ENCODE peak calls at places on chromosomes 1 and 21, in four cellular contexts. One of them, this sample, is unnamed.

GRCh38 chr1:86380257-86380861 is 15.8 kb downstream of the ODF2L start:
- DNase-seq in foreskin fibroblast: peak
- DNase-seq in BJ: no peak
- DNase-seq in psoas muscle: no peak
- DNase-seq in this sample: no peak

GRCh38 chr1:202154766-202155477 is 5.5 kb downstream of the PTPN7 start:
- DNase-seq in foreskin fibroblast: peak
- DNase-seq in BJ: no peak
- DNase-seq in psoas muscle: no peak
- DNase-seq in this sample: peak

GRCh38 chr1:151013518-151013917 is 5.3 kb downstream of the PRUNE1 start:
- DNase-seq in foreskin fibroblast: no peak
- DNase-seq in BJ: no peak
- DNase-seq in psoas muscle: no peak
- DNase-seq in this sample: no peak

GRCh38 chr21:23968722-23969647 is 1638.3 kb downstream of the MRPL39 start:
- DNase-seq in foreskin fibroblast: no peak
- DNase-seq in BJ: no peak
- DNase-seq in psoas muscle: no peak
- DNase-seq in this sample: peak

GRCh38 chr1:22281521-22282241 is 138.8 kb upstream of the WNT4 start:
- DNase-seq in foreskin fibroblast: no peak
- DNase-seq in BJ: no peak
- DNase-seq in psoas muscle: no peak
- DNase-seq in this sample: no peak

GRCh38 chr1:91526496-91526895 is 25.8 kb downstream of the CDC7 start:
- DNase-seq in foreskin fibroblast: peak
- DNase-seq in BJ: peak
- DNase-seq in psoas muscle: no peak
- DNase-seq in this sample: no peak

GRCh38 chr1:111739984-111740765 is 980 bp upstream of the INKA2 start:
- DNase-seq in foreskin fibroblast: peak
- DNase-seq in BJ: no peak
- DNase-seq in psoas muscle: peak
- DNase-seq in this sample: peak

GRCh38 chr21:45476582-45476981 is 65.7 kb downstream of the SLC19A1 start:
- DNase-seq in foreskin fibroblast: no peak
- DNase-seq in BJ: no peak
- DNase-seq in psoas muscle: no peak
- DNase-seq in this sample: no peak

GRCh38 chr1:181969902-181970301 is 91.6 kb downstream of the ZNF648 start:
- DNase-seq in foreskin fibroblast: no peak
- DNase-seq in BJ: no peak
- DNase-seq in psoas muscle: no peak
- DNase-seq in this sample: no peak

GRCh38 chr1:116489231-116489697 is 81.6 kb downstream of the CD58 start:
- DNase-seq in foreskin fibroblast: no peak
- DNase-seq in BJ: no peak
- DNase-seq in psoas muscle: no peak
- DNase-seq in this sample: no peak

GRCh38 chr1:202659974-202660373 is 50.3 kb downstream of the SYT2 start:
- DNase-seq in foreskin fibroblast: no peak
- DNase-seq in BJ: no peak
- DNase-seq in psoas muscle: no peak
- DNase-seq in this sample: no peak

GRCh38 chr1:163535807-163536206 is 214.1 kb downstream of the NUF2 start:
- DNase-seq in foreskin fibroblast: peak
- DNase-seq in BJ: no peak
- DNase-seq in psoas muscle: no peak
- DNase-seq in this sample: no peak

GRCh38 chr1:207981976-207982375 is 71.1 kb upstream of the CD34 start:
- DNase-seq in foreskin fibroblast: no peak
- DNase-seq in BJ: no peak
- DNase-seq in psoas muscle: no peak
- DNase-seq in this sample: peak

GRCh38 chr1:33624991-33625870 is 152.8 kb downstream of the ZSCAN20 start:
- DNase-seq in foreskin fibroblast: no peak
- DNase-seq in BJ: no peak
- DNase-seq in psoas muscle: no peak
- DNase-seq in this sample: no peak
- TF ChIP-seq CTCF in foreskin fibroblast: peak
- TF ChIP-seq CTCF in BJ: peak
- TF ChIP-seq CTCF in psoas muscle: no peak
- TF ChIP-seq CTCF in this sample: peak

DNA sequence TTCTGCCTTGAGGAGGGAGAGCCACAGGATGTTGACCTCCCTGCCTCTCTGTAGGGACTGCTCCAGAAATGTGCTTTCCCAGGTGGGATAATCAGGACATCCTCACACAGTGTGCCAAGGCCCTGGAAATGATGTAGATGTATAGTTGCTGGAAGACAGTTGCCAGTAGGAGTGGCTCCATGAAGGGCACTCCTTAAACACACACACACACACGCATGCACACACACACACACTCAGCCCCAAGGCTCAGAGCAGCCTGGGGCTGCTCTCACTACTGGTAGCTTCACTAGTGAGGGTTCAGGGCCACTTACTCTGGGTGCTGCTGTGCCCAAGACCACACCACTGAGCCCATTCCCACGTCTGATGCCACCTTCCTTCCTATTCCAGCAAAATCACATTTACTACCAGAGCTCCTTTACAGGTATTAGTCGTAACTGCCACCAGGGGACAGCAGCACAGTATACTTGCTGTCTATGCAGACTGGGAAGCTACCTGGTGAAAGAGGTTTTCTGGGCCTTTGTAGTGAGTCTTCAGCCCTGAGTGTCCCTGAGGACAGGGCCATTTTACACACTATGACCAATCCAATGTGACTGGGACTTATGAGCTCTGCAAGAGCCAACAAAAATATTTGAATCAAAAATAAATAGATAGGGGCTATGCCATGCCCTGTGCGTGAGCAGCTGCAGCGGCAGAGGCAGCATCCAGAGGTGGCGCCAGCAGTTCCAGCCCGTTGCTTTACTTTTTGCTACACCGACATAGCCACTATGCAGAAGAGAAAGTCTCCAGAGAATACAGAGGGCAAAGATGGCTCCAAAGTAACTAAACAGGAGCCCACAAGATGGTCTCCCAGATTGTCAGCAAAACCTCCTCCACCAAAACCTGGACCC is 15.0 kb downstream of the CRNN start:
- DNase-seq in foreskin fibroblast: no peak
- DNase-seq in BJ: no peak
- DNase-seq in psoas muscle: no peak
- DNase-seq in this sample: peak
- TF ChIP-seq CTCF in foreskin fibroblast: no peak
- TF ChIP-seq CTCF in BJ: peak
- TF ChIP-seq CTCF in psoas muscle: no peak
- TF ChIP-seq CTCF in this sample: peak

GRCh38 chr1:18302788-18303413 is 177.8 kb upstream of the KLHDC7A start:
- DNase-seq in foreskin fibroblast: no peak
- DNase-seq in BJ: no peak
- DNase-seq in psoas muscle: no peak
- DNase-seq in this sample: peak
- TF ChIP-seq CTCF in foreskin fibroblast: no peak
- TF ChIP-seq CTCF in BJ: no peak
- TF ChIP-seq CTCF in psoas muscle: no peak
- TF ChIP-seq CTCF in this sample: peak

GRCh38 chr1:227260433-227260832 is 57.9 kb downstream of the CDC42BPA start:
- DNase-seq in foreskin fibroblast: no peak
- DNase-seq in BJ: no peak
- DNase-seq in psoas muscle: no peak
- DNase-seq in this sample: no peak

GRCh38 chr1:227270554-227270953 is 47.7 kb downstream of the CDC42BPA start:
- DNase-seq in foreskin fibroblast: no peak
- DNase-seq in BJ: no peak
- DNase-seq in psoas muscle: no peak
- DNase-seq in this sample: no peak

GRCh38 chr1:227261501-227261900 is 56.8 kb downstream of the CDC42BPA start:
- DNase-seq in foreskin fibroblast: no peak
- DNase-seq in BJ: no peak
- DNase-seq in psoas muscle: no peak
- DNase-seq in this sample: no peak

GRCh38 chr1:227268943-227269342 is 49.3 kb downstream of the CDC42BPA start:
- DNase-seq in foreskin fibroblast: no peak
- DNase-seq in BJ: no peak
- DNase-seq in psoas muscle: no peak
- DNase-seq in this sample: no peak

DNA sequence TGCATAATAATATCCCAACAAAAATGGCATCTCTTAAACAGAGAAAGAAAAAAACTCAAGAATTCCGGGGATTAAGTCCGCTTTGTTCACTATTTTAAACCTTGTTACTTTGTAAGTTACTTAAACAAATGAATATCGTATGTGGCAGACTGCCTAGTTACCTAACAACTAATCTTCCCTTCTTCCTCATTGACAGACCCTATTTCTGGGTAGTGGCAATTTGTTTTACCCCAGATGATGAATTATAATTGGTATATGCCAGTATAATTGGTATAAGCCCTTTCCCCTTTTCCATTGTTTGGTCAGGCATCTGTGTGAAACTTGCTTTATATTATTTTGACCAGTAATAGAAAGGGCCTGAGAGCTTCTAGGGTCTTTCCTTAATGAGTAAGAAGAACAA is 52.4 kb downstream of the CDC42BPA start:
- DNase-seq in foreskin fibroblast: no peak
- DNase-seq in BJ: no peak
- DNase-seq in psoas muscle: no peak
- DNase-seq in this sample: no peak
- TF ChIP-seq CTCF in foreskin fibroblast: no peak
- TF ChIP-seq CTCF in BJ: no peak
- TF ChIP-seq CTCF in psoas muscle: no peak
- TF ChIP-seq CTCF in this sample: no peak

GRCh38 chr1:213914351-213914750 is 73.4 kb upstream of the PROX1 start:
- DNase-seq in foreskin fibroblast: no peak
- DNase-seq in BJ: no peak
- DNase-seq in psoas muscle: no peak
- DNase-seq in this sample: no peak
- TF ChIP-seq CTCF in foreskin fibroblast: no peak
- TF ChIP-seq CTCF in BJ: no peak
- TF ChIP-seq CTCF in psoas muscle: no peak
- TF ChIP-seq CTCF in this sample: no peak

GRCh38 chr21:36169465-36170128 is 13.0 kb downstream of the DOP1B start:
- DNase-seq in foreskin fibroblast: no peak
- DNase-seq in BJ: no peak
- DNase-seq in psoas muscle: no peak
- DNase-seq in this sample: no peak
- TF ChIP-seq CTCF in foreskin fibroblast: no peak
- TF ChIP-seq CTCF in BJ: no peak
- TF ChIP-seq CTCF in psoas muscle: no peak
- TF ChIP-seq CTCF in this sample: no peak